ENCODE peak calls at places on chromosomes 13 and 19, in six cellular contexts. P is activated naive CD8-positive, alpha-beta T cell treated with anti-CD3 and anti-CD28 coated beads for 36 hours; J is stimulated activated CD8-positive, alpha-beta memory T cell treated with anti-CD3 and anti-CD28 coated beads, Interleukin-4, amount 100 ng/mL, for 1 hour; B is AG04450; M is GM13976; T is EH. G is an unnamed sample.
A peak's percentile ranks its signal among the peaks of the same experiment; 100 is the strongest.

GRCh38 chr19:10044390-10044789 is 31.1 kb downstream of the RDH8 start:
- DNase-seq in B (no peak), M (no peak), P (no peak), J (no peak), T (peak; percentile 42), G (no peak)

GRCh38 chr13:74287672-74288169 is 153.5 kb upstream of the KLF12 start:
- DNase-seq in T (peak; percentile 75), J (peak; percentile 72), P (peak; percentile 81), M (peak; percentile 27), B (peak; percentile 30), G (no peak)

GRCh38 chr13:38538412-38538811 is 148.5 kb upstream of the FREM2 start:
- DNase-seq in T (no peak), B (no peak), P (no peak), J (no peak), M (no peak), G (no peak)

GRCh38 chr13:100673831-100674362 is 698 bp downstream of the TMTC4 start:
- DNase-seq in M (peak; percentile 64), J (peak; percentile 14), B (peak; percentile 63), P (peak; percentile 44), T (peak; percentile 83), G (no peak)

GRCh38 chr13:50672025-50672424 is 171.5 kb downstream of the DLEU7 start:
- DNase-seq in M (no peak), T (peak; percentile 35), J (no peak), B (no peak), P (no peak), G (no peak)

GRCh38 chr13:40024962-40025714 is 369.7 kb downstream of the COG6 start:
- DNase-seq in B (no peak), T (no peak), J (no peak), M (no peak), P (no peak), G (no peak)

GRCh38 chr13:52974711-52975110 is 53.9 kb upstream of the OLFM4 start:
- DNase-seq in J (no peak), T (no peak), B (no peak), P (no peak), M (no peak), G (no peak)

GRCh38 chr13:48778551-48779088 is 124.9 kb downstream of the CYSLTR2 start:
- DNase-seq in J (no peak), B (no peak), M (no peak), P (no peak), T (peak; percentile 16), G (no peak)

GRCh38 chr13:111175948-111176347 is 60.8 kb downstream of the ARHGEF7 start:
- DNase-seq in J (no peak), P (no peak), M (no peak), B (no peak), T (no peak), G (no peak)

GRCh38 chr19:18999016-18999758 is 34.1 kb downstream of the SUGP2 start:
- DNase-seq in T (peak; percentile 55), B (peak; percentile 21), P (no peak), M (no peak), J (no peak), G (no peak)

GRCh38 chr13:59545007-59545406 is 618.7 kb downstream of the DIAPH3 start:
- DNase-seq in M (no peak), P (no peak), T (no peak), B (no peak), J (no peak), G (no peak)

GRCh38 chr13:45086484-45086883 is 33.8 kb upstream of the GTF2F2 start:
- DNase-seq in M (no peak), T (peak; percentile 96), P (no peak), B (no peak), J (no peak), G (no peak)

GRCh38 chr19:4386038-4386782 is 14.1 kb downstream of the SH3GL1 start:
- DNase-seq in M (no peak), J (no peak), P (no peak), B (no peak), T (no peak), G (no peak)